ENCODE peak calls at places on chromosomes 13 and 19, in six cellular contexts. Y, S, I, X, C and G are unnamed samples.

GRCh38 chr19:5697890-5698634 is 8.0 kb downstream of the RPL36 start:
- DNase-seq in Y (no peak), S (no peak), I (no peak), X (no peak), C (no peak), G (peak)

GRCh38 chr13:20140487-20140886 is 20.4 kb downstream of the GJA3 start:
- DNase-seq in Y (no peak), S (no peak), I (no peak), X (no peak), C (no peak), G (no peak)

GRCh38 chr19:56942749-56943148 is 102.2 kb upstream of the PEG3 start:
- DNase-seq in Y (peak), S (no peak), I (peak), X (peak), C (no peak), G (peak)

GRCh38 chr13:42876270-42876714 is 94.9 kb downstream of the FAM216B start:
- DNase-seq in Y (no peak), S (no peak), I (no peak), X (no peak), C (no peak), G (no peak)

GRCh38 chr13:34249546-34249945 is 431.6 kb downstream of the RFC3 start:
- DNase-seq in Y (no peak), S (no peak), I (no peak), X (no peak), C (no peak), G (no peak)

GRCh38 chr19:35846038-35846668 is 6.2 kb downstream of the NPHS1 start:
- DNase-seq in Y (no peak), S (no peak), I (no peak), X (no peak), C (no peak), G (no peak)

GRCh38 chr19:16014923-16015804 is 61.1 kb upstream of the TPM4 start:
- DNase-seq in Y (no peak), S (no peak), I (no peak), X (no peak), C (no peak), G (no peak)

GRCh38 chr19:40225440-40226305 is 816 bp downstream of the CCNP start:
- DNase-seq in Y (no peak), S (peak), I (no peak), X (no peak), C (peak), G (no peak)

GRCh38 chr13:113275387-113275786 is 21.7 kb upstream of the LAMP1 start:
- DNase-seq in Y (peak), S (peak), I (no peak), X (no peak), C (peak), G (peak)

GRCh38 chr13:48838193-48839000 is 137.3 kb upstream of the FNDC3A start:
- DNase-seq in Y (no peak), S (peak), I (no peak), X (no peak), C (no peak), G (no peak)

GRCh38 chr19:49570138-49570856 is 10.1 kb downstream of the NOSIP start:
- DNase-seq in Y (peak), S (peak), I (peak), X (no peak), C (peak), G (peak)

GRCh38 chr13:46622013-46622917 is 69.3 kb downstream of the LRCH1 start:
- DNase-seq in Y (no peak), S (no peak), I (no peak), X (no peak), C (peak), G (no peak)

GRCh38 chr13:87120476-87120875 is 550.7 kb upstream of the SLITRK5 start:
- DNase-seq in Y (no peak), S (peak), I (no peak), X (no peak), C (no peak), G (no peak)

GRCh38 chr13:44565881-44566280 is 10.2 kb downstream of the TSC22D1 start:
- DNase-seq in Y (no peak), S (peak), I (no peak), X (no peak), C (no peak), G (no peak)

GRCh38 chr19:47243776-47244547 is 12.4 kb upstream of the CCDC9 start:
- DNase-seq in Y (peak), S (peak), I (peak), X (peak), C (peak), G (peak)
- TF ChIP-seq POLR2A in Y (no peak), S (peak), I (peak), X (no peak), C (no peak), G (peak)

GRCh38 chr19:1104452-1105216 is 840 bp downstream of the GPX4 start:
- DNase-seq in Y (peak), S (peak), I (peak), X (peak), C (peak), G (peak)

GRCh38 chr19:1098177-1099051 is 3.2 kb upstream of the POLR2E start:
- DNase-seq in Y (no peak), S (peak), I (no peak), X (no peak), C (peak), G (peak)

GRCh38 chr19:1103691-1104451 is at the start of gene GPX4:
- DNase-seq in Y (peak), S (peak), I (peak), X (peak), C (peak), G (peak)

GRCh38 chr19:1102407-1103106 is 1.2 kb upstream of the GPX4 start:
- DNase-seq in Y (peak), S (peak), I (no peak), X (no peak), C (peak), G (no peak)

GRCh38 chr19:1101337-1101698 is 2.5 kb upstream of the GPX4 start:
- DNase-seq in Y (peak), S (no peak), I (peak), X (no peak), C (no peak), G (no peak)
- H3K4me3 ChIP-seq in Y (no peak), S (no peak), I (no peak), X (no peak), C (peak), G (no peak)

GRCh38 chr13:101838305-101838835 is 385.9 kb downstream of the ITGBL1 start:
- DNase-seq in Y (no peak), S (peak), I (no peak), X (no peak), C (no peak), G (no peak)

GRCh38 chr13:101835920-101836319 is 383.4 kb downstream of the ITGBL1 start:
- DNase-seq in Y (no peak), S (no peak), I (no peak), X (no peak), C (no peak), G (no peak)

GRCh38 chr13:101846701-101847100 is 394.2 kb downstream of the ITGBL1 start:
- DNase-seq in Y (no peak), S (no peak), I (no peak), X (no peak), C (no peak), G (no peak)

GRCh38 chr13:101845501-101846012 is 393.1 kb downstream of the ITGBL1 start:
- DNase-seq in Y (no peak), S (peak), I (no peak), X (no peak), C (peak), G (no peak)

DNA sequence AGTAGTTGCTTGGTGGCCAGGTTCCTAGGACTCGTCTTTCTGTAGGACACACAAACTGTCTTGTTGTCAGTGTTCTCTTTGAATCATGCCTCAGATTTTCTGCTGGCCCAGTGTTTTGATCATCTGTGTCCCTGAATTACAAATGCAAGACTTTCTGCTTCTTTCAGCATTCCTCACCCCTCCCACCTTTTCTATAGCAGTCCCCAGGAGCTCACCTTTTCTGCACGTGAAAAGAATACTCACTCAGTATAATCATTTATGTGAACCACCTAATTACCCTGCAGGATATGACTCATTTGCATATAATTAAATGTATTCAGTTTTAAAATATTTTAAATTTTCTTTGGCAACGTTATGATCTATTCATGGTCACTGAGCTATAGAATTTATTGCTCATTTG is 389.2 kb downstream of the ITGBL1 start:
- DNase-seq in Y (no peak), S (no peak), I (no peak), X (no peak), C (no peak), G (no peak)
- TF ChIP-seq POLR2A in Y (no peak), S (no peak), I (no peak), X (no peak), C (no peak), G (no peak)

GRCh38 chr19:772043-772442 is 21.1 kb downstream of the MISP start:
- DNase-seq in Y (no peak), S (no peak), I (no peak), X (no peak), C (no peak), G (no peak)
- H3K4me3 ChIP-seq in Y (no peak), S (no peak), I (no peak), X (no peak), C (no peak), G (no peak)

DNA sequence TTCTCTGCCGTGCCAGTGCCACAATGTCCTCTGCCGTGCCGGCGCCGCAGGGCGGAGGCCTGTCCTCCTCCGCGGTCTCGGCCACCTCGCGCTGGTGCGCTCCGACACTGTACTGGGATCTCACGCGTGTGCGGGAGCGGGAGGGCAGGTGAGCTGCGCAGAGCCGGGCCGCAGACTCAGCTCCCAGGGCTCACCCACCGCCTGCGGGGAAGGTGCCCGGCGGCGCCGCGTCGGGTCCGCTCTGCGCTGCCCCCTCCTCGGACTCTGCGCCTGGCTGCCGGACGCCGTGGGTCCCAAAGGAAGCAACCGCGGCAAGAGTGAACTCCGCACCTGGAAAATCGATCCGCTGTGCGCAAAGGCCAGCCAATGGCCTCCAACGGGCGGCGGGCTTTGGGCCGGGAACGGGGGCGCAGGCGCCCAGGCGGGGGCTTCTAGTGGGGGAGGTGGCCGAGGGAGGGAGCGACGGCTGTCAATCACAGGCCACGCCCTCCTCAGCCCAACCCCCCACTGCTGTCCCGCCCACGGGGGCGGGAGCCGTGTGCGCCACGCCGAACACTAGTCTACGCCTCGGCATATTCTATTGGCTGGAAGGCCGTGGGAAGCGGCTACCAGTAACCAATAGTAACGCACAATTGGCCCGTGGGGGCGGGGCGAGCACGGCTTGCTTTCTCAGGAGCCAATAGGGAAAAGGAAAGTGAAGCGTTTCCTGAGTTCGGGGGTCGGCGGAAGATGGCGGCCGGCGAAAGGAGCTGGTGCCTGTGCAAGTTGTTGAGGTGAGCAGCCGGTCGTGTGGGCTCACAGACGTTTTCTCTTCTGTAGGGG is at the start of gene ALG11:
- DNase-seq in Y (peak), S (peak), I (peak), X (peak), C (peak), G (peak)
- TF ChIP-seq POLR2A in Y (peak), S (peak), I (peak), X (no peak), C (peak), G (peak)